ENCODE peak calls at places on chromosomes 1 and 21, in five cellular contexts. One of them, this sample, is unnamed.
A peak's percentile ranks its signal among the peaks of the same experiment; 100 is the strongest.

GRCh38 chr1:11990303-11991032 is 10.2 kb downstream of the MFN2 start:
- DNase-seq in A549: no peak
- DNase-seq in heart left ventricle: peak; percentile 93
- DNase-seq in esophagus squamous epithelium: no peak
- DNase-seq in tibial nerve: no peak
- DNase-seq in this sample: peak; percentile 97

GRCh38 chr1:70656371-70656770 is 245.3 kb downstream of the CTH start:
- DNase-seq in tibial nerve: no peak
- DNase-seq in A549: no peak
- DNase-seq in esophagus squamous epithelium: no peak
- DNase-seq in heart left ventricle: no peak
- DNase-seq in this sample: no peak

GRCh38 chr1:7084232-7084894 is 299.1 kb downstream of the CAMTA1 start:
- DNase-seq in esophagus squamous epithelium: no peak
- DNase-seq in heart left ventricle: no peak
- DNase-seq in tibial nerve: no peak
- DNase-seq in A549: no peak
- DNase-seq in this sample: no peak

GRCh38 chr1:22044690-22045420 is 7.7 kb upstream of the CDC42 start:
- DNase-seq in esophagus squamous epithelium: no peak
- DNase-seq in tibial nerve: no peak
- DNase-seq in A549: no peak
- DNase-seq in heart left ventricle: no peak
- DNase-seq in this sample: no peak

GRCh38 chr1:115310821-115311220 is 27.2 kb downstream of the NGF start:
- DNase-seq in A549: no peak
- DNase-seq in tibial nerve: no peak
- DNase-seq in heart left ventricle: no peak
- DNase-seq in esophagus squamous epithelium: no peak
- DNase-seq in this sample: no peak

GRCh38 chr1:197397899-197398298 is 129.8 kb downstream of the CRB1 start:
- DNase-seq in esophagus squamous epithelium: no peak
- DNase-seq in tibial nerve: no peak
- DNase-seq in A549: no peak
- DNase-seq in heart left ventricle: no peak
- DNase-seq in this sample: no peak

GRCh38 chr1:27368872-27369703 is 2.3 kb upstream of the MAP3K6 start:
- DNase-seq in esophagus squamous epithelium: no peak
- DNase-seq in heart left ventricle: no peak
- DNase-seq in A549: peak; percentile 42
- DNase-seq in tibial nerve: no peak
- DNase-seq in this sample: no peak

GRCh38 chr1:172909606-172910326 is 141.0 kb downstream of the TNFSF18 start:
- DNase-seq in A549: peak; percentile 71
- DNase-seq in esophagus squamous epithelium: no peak
- DNase-seq in tibial nerve: no peak
- DNase-seq in heart left ventricle: no peak
- DNase-seq in this sample: no peak

GRCh38 chr21:17513214-17514123 is 626 bp downstream of the CXADR start:
- DNase-seq in heart left ventricle: peak; percentile 33
- DNase-seq in A549: peak; percentile 21
- DNase-seq in tibial nerve: no peak
- DNase-seq in esophagus squamous epithelium: no peak
- DNase-seq in this sample: peak; percentile 58

GRCh38 chr1:4729108-4729506 is 74.7 kb downstream of the AJAP1 start:
- DNase-seq in esophagus squamous epithelium: no peak
- DNase-seq in tibial nerve: no peak
- DNase-seq in heart left ventricle: no peak
- DNase-seq in A549: no peak
- DNase-seq in this sample: no peak

GRCh38 chr1:174072546-174072945 is 50.4 kb upstream of the RC3H1 start:
- DNase-seq in A549: no peak
- DNase-seq in tibial nerve: no peak
- DNase-seq in heart left ventricle: no peak
- DNase-seq in esophagus squamous epithelium: no peak
- DNase-seq in this sample: no peak

GRCh38 chr1:81505831-81506230 is 294.9 kb upstream of the ADGRL2 start:
- DNase-seq in heart left ventricle: no peak
- DNase-seq in A549: no peak
- DNase-seq in esophagus squamous epithelium: no peak
- DNase-seq in tibial nerve: no peak
- DNase-seq in this sample: no peak

GRCh38 chr21:37562920-37563640 is 196.5 kb downstream of the DYRK1A start:
- DNase-seq in A549: no peak
- DNase-seq in heart left ventricle: peak; percentile 52
- DNase-seq in esophagus squamous epithelium: no peak
- DNase-seq in tibial nerve: peak; percentile 21
- DNase-seq in this sample: peak; percentile 41

GRCh38 chr1:160597705-160598104 is 18.4 kb upstream of the CD84 start:
- DNase-seq in esophagus squamous epithelium: no peak
- DNase-seq in tibial nerve: no peak
- DNase-seq in heart left ventricle: no peak
- DNase-seq in A549: no peak
- DNase-seq in this sample: no peak

GRCh38 chr1:212413902-212414327 is 771 bp downstream of the PACC1 start:
- DNase-seq in A549: no peak
- DNase-seq in heart left ventricle: no peak
- DNase-seq in tibial nerve: no peak
- DNase-seq in esophagus squamous epithelium: no peak
- DNase-seq in this sample: no peak

GRCh38 chr1:115867216-115867615 is 26.3 kb upstream of the NHLH2 start:
- DNase-seq in esophagus squamous epithelium: no peak
- DNase-seq in tibial nerve: no peak
- DNase-seq in heart left ventricle: no peak
- DNase-seq in A549: peak; percentile 3
- DNase-seq in this sample: no peak

GRCh38 chr1:119537979-119538378 is 31.0 kb downstream of the HSD3B1 start:
- DNase-seq in esophagus squamous epithelium: no peak
- DNase-seq in A549: no peak
- DNase-seq in tibial nerve: no peak
- DNase-seq in heart left ventricle: no peak
- DNase-seq in this sample: no peak

GRCh38 chr1:44485933-44486475 is 80.9 kb downstream of the RNF220 start:
- DNase-seq in tibial nerve: no peak
- DNase-seq in esophagus squamous epithelium: no peak
- DNase-seq in heart left ventricle: no peak
- DNase-seq in A549: no peak
- DNase-seq in this sample: no peak

GRCh38 chr1:53992085-53992874 is 25.7 kb downstream of the LDLRAD1 start:
- DNase-seq in heart left ventricle: no peak
- DNase-seq in A549: peak; percentile 22
- DNase-seq in esophagus squamous epithelium: no peak
- DNase-seq in tibial nerve: no peak
- DNase-seq in this sample: no peak

GRCh38 chr1:38783659-38784229 is 75.8 kb downstream of the RRAGC start:
- DNase-seq in A549: no peak
- DNase-seq in tibial nerve: no peak
- DNase-seq in heart left ventricle: no peak
- DNase-seq in esophagus squamous epithelium: no peak
- DNase-seq in this sample: no peak
- TF ChIP-seq CTCF in A549: no peak
- TF ChIP-seq CTCF in tibial nerve: no peak
- TF ChIP-seq CTCF in heart left ventricle: no peak
- TF ChIP-seq CTCF in esophagus squamous epithelium: no peak
- TF ChIP-seq CTCF in this sample: no peak

DNA sequence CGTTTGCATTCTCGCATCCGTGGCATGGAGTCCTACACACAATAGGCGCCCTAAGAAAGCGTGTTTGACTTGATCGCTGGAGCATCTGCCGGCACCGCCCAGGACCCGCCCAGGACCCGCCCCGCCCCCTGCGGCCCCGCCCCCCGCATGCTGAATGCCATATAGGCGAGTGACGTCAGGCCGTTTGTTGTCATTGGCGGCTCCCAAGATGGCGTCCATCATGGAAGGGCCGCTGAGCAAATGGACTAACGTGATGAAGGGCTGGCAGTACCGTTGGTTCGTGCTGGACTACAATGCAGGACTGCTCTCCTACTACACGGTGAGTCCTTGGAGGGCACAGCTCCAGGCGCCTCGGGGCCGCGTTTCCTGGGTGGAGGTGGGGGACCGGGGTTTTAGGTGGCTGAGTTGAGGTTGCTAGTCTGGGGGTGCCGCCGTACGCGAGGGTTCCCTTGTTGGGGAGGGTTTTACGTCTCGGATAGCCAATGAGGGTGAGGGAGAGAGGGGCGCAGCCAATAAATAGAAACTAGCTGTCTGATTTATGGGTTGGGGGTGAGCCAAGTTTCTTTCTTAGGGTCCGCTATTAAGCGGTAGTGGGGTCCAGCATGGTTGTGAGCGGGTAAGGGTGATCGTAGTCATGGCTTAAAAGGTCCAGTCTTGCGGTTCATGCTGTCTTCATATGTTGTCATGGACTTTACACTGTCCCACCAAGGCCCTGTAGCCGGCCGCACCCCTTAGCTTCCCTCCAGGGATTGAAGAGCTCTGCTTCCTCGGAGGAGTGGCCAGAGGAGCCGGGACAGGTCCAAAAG is at the start of gene OSBPL9:
- DNase-seq in esophagus squamous epithelium: peak; percentile 80
- DNase-seq in heart left ventricle: peak; percentile 92
- DNase-seq in A549: peak; percentile 88
- DNase-seq in tibial nerve: peak; percentile 94
- DNase-seq in this sample: peak; percentile 88
- TF ChIP-seq POLR2A in esophagus squamous epithelium: no peak
- TF ChIP-seq POLR2A in heart left ventricle: peak; percentile 75
- TF ChIP-seq POLR2A in A549: peak; percentile 74
- TF ChIP-seq POLR2A in tibial nerve: peak; percentile 90
- TF ChIP-seq POLR2A in this sample: peak; percentile 9

GRCh38 chr1:151002611-151003010 is 4.1 kb downstream of the MINDY1 start:
- DNase-seq in A549: no peak
- DNase-seq in tibial nerve: no peak
- DNase-seq in esophagus squamous epithelium: no peak
- DNase-seq in heart left ventricle: no peak
- DNase-seq in this sample: peak; percentile 69
- H3K27ac ChIP-seq in A549: no peak overlapping the region
- H3K27ac ChIP-seq in tibial nerve: peak overlapping the region; percentile 40
- H3K27ac ChIP-seq in esophagus squamous epithelium: no peak overlapping the region
- H3K27ac ChIP-seq in heart left ventricle: peak overlapping the region; percentile 55
- H3K27ac ChIP-seq in this sample: peak overlapping the region; percentile 71

GRCh38 chr1:56289260-56289659 is 290.1 kb downstream of the PLPP3 start:
- DNase-seq in esophagus squamous epithelium: no peak
- DNase-seq in heart left ventricle: no peak
- DNase-seq in tibial nerve: no peak
- DNase-seq in A549: no peak
- DNase-seq in this sample: no peak
- TF ChIP-seq CTCF in esophagus squamous epithelium: no peak
- TF ChIP-seq CTCF in heart left ventricle: no peak
- TF ChIP-seq CTCF in tibial nerve: no peak
- TF ChIP-seq CTCF in A549: no peak
- TF ChIP-seq CTCF in this sample: no peak

DNA sequence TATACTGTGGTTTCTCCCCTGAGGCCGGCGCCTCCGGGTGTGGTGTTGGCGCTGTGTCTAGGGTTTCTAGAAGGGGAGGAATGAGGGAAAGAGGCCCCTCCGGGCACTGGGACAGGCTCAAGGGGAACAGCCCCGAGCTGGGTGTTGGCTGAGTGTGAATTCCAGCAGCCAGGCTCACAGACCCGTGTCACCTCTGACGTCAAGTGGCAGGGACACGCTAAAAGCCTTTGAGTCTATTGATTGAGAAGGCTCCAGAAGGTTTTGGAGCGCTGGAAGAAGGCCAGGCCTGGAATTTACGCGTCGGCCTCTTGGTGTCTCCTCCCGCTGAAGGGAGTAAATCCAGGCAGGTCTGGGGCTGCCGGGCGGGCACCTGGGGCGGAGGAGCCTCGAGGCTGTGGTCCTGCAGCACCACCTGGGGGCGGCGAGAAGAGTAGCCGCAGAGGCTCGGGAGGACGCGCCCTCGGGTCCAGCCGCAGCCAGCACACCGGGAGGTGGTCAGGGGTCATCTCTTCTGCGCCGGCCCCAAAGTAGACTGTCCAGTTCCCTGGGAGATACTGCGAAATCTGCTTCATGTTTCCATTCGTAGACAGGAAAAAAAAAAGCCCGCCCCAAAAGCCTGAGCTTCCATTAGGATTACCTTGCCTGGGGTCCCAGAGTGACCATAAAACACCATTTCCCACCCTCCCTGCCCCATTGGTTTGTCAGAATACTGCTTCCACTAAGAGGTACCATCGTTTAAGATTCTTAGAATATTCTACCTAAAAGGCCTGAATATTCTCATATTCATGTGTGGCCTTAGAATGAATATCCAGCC is 61.7 kb downstream of the TLR5 start:
- DNase-seq in A549: peak; percentile 97
- DNase-seq in esophagus squamous epithelium: no peak
- DNase-seq in heart left ventricle: peak; percentile 90
- DNase-seq in tibial nerve: peak; percentile 82
- DNase-seq in this sample: peak; percentile 98
- TF ChIP-seq POLR2A in A549: no peak
- TF ChIP-seq POLR2A in esophagus squamous epithelium: no peak
- TF ChIP-seq POLR2A in heart left ventricle: peak; percentile 30
- TF ChIP-seq POLR2A in tibial nerve: peak; percentile 27
- TF ChIP-seq POLR2A in this sample: peak; percentile 77